ENCODE peak calls at places on chromosomes 6 and 20, in four cellular contexts. T is heart right ventricle, E is fibroblast of lung, L is upper lobe of right lung. P is an unnamed sample.

GRCh38 chr6:125193208-125193607 is 39.6 kb downstream of the TPD52L1 start:
- DNase-seq in E (no peak), L (no peak), T (no peak), P (no peak)

GRCh38 chr20:11851646-11852045 is 66.0 kb upstream of the BTBD3 start:
- DNase-seq in T (no peak), L (no peak), E (peak; percentile 19), P (no peak)

GRCh38 chr6:63882208-63882607 is 246.6 kb downstream of the PHF3 start:
- DNase-seq in T (no peak), E (no peak), L (no peak), P (no peak)

GRCh38 chr6:146047356-146047755 is 18.5 kb downstream of the GRM1 start:
- DNase-seq in L (no peak), T (no peak), E (no peak), P (peak; percentile 19)

GRCh38 chr20:62530643-62531032 is 54.8 kb upstream of the GATA5 start:
- DNase-seq in L (no peak), E (no peak), T (no peak), P (no peak)

GRCh38 chr20:32457476-32457986 is 99.4 kb downstream of the ASXL1 start:
- DNase-seq in T (peak; percentile 60), L (peak; percentile 78), E (peak; percentile 72), P (peak; percentile 83)

GRCh38 chr6:125307964-125308615 is 6.3 kb upstream of the HDDC2 start:
- DNase-seq in L (no peak), T (no peak), E (no peak), P (no peak)

GRCh38 chr20:41138527-41139226 is 1.3 kb downstream of the PLCG1 start:
- DNase-seq in E (no peak), L (peak; percentile 56), T (no peak), P (peak; percentile 43)

GRCh38 chr6:25387483-25387882 is 108.3 kb downstream of the CARMIL1 start:
- DNase-seq in T (no peak), L (no peak), E (no peak), P (no peak)

GRCh38 chr6:6546318-6547110 is 42.0 kb upstream of the LY86 start:
- DNase-seq in E (peak; percentile 37), L (peak; percentile 73), T (peak; percentile 58), P (no peak)

GRCh38 chr6:132300323-132300949 is 100.8 kb downstream of the MOXD1 start:
- DNase-seq in T (no peak), E (peak; percentile 50), L (no peak), P (peak; percentile 71)

GRCh38 chr20:47063808-47064207 is 169.2 kb downstream of the EYA2 start:
- DNase-seq in E (no peak), L (no peak), T (no peak), P (no peak)

GRCh38 chr20:64162239-64162621 is 2.0 kb upstream of the MYT1 start:
- DNase-seq in T (no peak), L (no peak), E (no peak), P (no peak)

GRCh38 chr6:167915139-167915538 is 82.3 kb upstream of the KIF25 start:
- DNase-seq in E (no peak), T (no peak), L (no peak), P (no peak)

GRCh38 chr6:162343902-162344226 is 383.7 kb downstream of the PRKN start:
- DNase-seq in E (peak; percentile 44), L (no peak), T (no peak), P (no peak)

GRCh38 chr20:56630506-56631317 is 1.6 kb downstream of the TFAP2C start:
- DNase-seq in L (no peak), T (peak; percentile 9), E (peak; percentile 48), P (no peak)

GRCh38 chr6:125818659-125819297 is 28.0 kb downstream of the NCOA7 start:
- DNase-seq in E (no peak), T (no peak), L (no peak), P (no peak)

GRCh38 chr20:37649017-37649416 is 44.8 kb upstream of the CTNNBL1 start:
- DNase-seq in E (no peak), L (no peak), T (no peak), P (no peak)

GRCh38 chr20:63124092-63124781 is 91.7 kb downstream of the YTHDF1 start:
- DNase-seq in L (peak; percentile 28), E (peak; percentile 47), T (peak; percentile 4), P (no peak)

GRCh38 chr6:156954781-156955180 is 177.6 kb downstream of the ARID1B start:
- DNase-seq in L (no peak), E (no peak), T (no peak), P (no peak)

GRCh38 chr20:910840-911770 is 5.0 kb downstream of the ANGPT4 start:
- DNase-seq in T (no peak), E (peak; percentile 19), L (no peak), P (no peak)

GRCh38 chr6:131368077-131368911 is 204.7 kb upstream of the ARG1 start:
- DNase-seq in E (peak; percentile 43), L (peak; percentile 67), T (peak; percentile 34), P (no peak)

GRCh38 chr20:62369508-62370114 is 2.5 kb upstream of the LAMA5 start:
- DNase-seq in T (peak; percentile 15), E (no peak), L (no peak), P (peak; percentile 64)

GRCh38 chr6:127641905-127642304 is 64.9 kb downstream of the C6orf58 start:
- DNase-seq in L (no peak), T (no peak), E (peak; percentile 25), P (peak; percentile 15)

GRCh38 chr6:109944448-109944847 is 33.7 kb upstream of the GPR6 start:
- DNase-seq in E (no peak), L (no peak), T (no peak), P (no peak)

GRCh38 chr6:68031054-68031453 is 604.0 kb upstream of the ADGRB3 start:
- DNase-seq in T (no peak), E (no peak), L (no peak), P (no peak)
- H3K4me3 ChIP-seq in T (no peak overlapping the region), E (no peak overlapping the region), L (no peak overlapping the region), P (no peak overlapping the region)

GRCh38 chr6:89117285-89118108 is at the start of gene SRSF12:
- DNase-seq in E (peak; percentile 57), T (peak; percentile 36), L (peak; percentile 78), P (peak; percentile 61)
- H3K36me3 ChIP-seq in E (no peaks in the 10 kb centered on the region), T (no peaks in the 10 kb centered on the region), L (no peaks in the 10 kb centered on the region), P (no peaks in the 10 kb centered on the region)

GRCh38 chr6:161031721-161032495 is 40.3 kb downstream of the MAP3K4 start:
- DNase-seq in E (peak; percentile 81), L (no peak), T (no peak), P (no peak)

GRCh38 chr6:161035981-161036263 is 44.4 kb downstream of the MAP3K4 start:
- DNase-seq in T (no peak), E (no peak), L (no peak), P (no peak)

GRCh38 chr6:161035182-161035980 is 43.8 kb downstream of the MAP3K4 start:
- DNase-seq in E (no peak), T (no peak), L (no peak), P (no peak)

GRCh38 chr6:161037873-161038228 is 46.3 kb downstream of the MAP3K4 start:
- DNase-seq in L (no peak), E (no peak), T (no peak), P (no peak)

GRCh38 chr6:161033667-161034066 is 42.1 kb downstream of the MAP3K4 start:
- DNase-seq in E (peak; percentile 49), L (no peak), T (no peak), P (no peak)
- H3K4me3 ChIP-seq in E (no peak overlapping the region), L (no peak overlapping the region), T (no peak overlapping the region), P (no peak overlapping the region)

GRCh38 chr6:28167068-28167467 is 25.4 kb downstream of the ZKSCAN8 start:
- DNase-seq in E (peak; percentile 94), T (no peak), L (no peak), P (no peak)
- H3K36me3 ChIP-seq in E (no peaks in the 10 kb centered on the region), T (no peaks in the 10 kb centered on the region), L (no peaks in the 10 kb centered on the region), P (no peaks in the 10 kb centered on the region)

DNA sequence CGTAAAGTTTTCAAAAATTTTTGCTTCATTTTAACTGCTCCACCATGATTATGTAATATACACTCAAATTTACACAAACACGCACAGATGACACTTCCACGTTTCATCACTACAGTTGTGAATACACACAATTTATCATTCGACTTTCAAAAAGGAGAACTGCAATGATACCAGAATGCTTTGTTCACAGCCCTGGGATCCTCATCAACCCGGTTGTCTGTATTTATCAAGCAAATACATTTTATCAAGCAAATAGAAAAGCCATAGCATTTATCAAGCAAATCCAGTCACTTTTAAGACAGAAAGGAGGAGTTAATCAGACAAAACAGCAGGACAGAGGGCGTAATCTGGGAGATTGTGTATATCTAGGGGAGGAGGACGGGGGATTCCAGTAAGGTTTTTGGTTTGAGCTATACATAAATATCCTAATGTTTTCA is 20.3 kb upstream of the ABT1 start:
- DNase-seq in E (no peak), L (no peak), T (no peak), P (no peak)
- H3K4me3 ChIP-seq in E (peak overlapping the region; percentile 59), L (peak overlapping the region; percentile 21), T (peak overlapping the region; percentile 25), P (no peak overlapping the region)

DNA sequence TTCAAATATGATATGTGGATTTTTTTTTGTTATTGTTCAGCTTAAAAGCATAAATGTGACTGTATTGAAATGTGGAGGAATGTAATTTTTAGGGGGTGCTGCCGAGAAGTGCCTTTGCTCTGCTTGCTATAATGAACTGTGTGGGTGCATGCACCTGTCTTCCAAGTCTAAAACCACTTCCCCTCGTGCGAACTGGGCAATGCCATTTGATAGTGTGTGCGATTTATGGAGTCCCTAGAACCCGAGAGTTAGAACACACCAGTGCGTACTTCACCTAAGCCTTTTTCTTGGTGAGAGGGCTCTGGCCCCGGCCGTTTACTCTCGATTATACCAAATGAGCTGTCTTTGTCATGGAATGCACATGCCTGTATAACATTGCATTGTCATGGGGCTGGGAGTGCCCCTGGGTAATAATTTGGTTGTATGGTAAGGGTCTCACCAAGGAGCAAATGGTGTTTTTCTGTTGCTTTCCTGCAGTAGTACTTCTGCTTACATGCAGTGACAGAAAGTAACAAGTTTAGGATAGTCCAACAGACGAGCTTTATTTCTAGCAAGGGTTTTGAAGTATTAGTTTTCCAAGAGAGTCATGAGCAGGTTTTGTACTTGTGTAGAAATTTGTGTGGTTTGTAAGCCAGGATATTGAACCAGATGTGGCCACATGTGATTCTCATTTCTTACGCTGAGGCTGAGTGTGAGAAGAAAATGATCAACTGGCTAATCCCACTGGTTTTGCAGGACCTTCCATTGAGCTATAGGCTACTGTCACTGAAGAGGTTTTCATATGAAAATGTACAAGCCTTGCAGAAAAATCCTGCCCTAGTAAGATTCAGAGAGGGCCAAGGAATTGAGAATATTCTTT is 172.4 kb downstream of the DTNBP1 start:
- DNase-seq in T (no peak), L (no peak), E (no peak), P (no peak)
- H3K36me3 ChIP-seq in T (no peaks in the 10 kb centered on the region), L (peaks cover 18% of the 10 kb centered on the region), E (peaks cover 2% of the 10 kb centered on the region), P (no peaks in the 10 kb centered on the region)

GRCh38 chr20:9024596-9024995 is 44.3 kb upstream of the PLCB4 start:
- DNase-seq in T (no peak), L (no peak), E (no peak), P (no peak)

GRCh38 chr20:9021699-9022098 is 47.2 kb upstream of the PLCB4 start:
- DNase-seq in E (peak; percentile 21), T (no peak), L (no peak), P (no peak)

GRCh38 chr20:9021216-9021615 is 47.7 kb upstream of the PLCB4 start:
- DNase-seq in E (no peak), T (no peak), L (no peak), P (no peak)

GRCh38 chr20:9019833-9020232 is 49.1 kb upstream of the PLCB4 start:
- DNase-seq in E (no peak), L (no peak), T (no peak), P (no peak)

DNA sequence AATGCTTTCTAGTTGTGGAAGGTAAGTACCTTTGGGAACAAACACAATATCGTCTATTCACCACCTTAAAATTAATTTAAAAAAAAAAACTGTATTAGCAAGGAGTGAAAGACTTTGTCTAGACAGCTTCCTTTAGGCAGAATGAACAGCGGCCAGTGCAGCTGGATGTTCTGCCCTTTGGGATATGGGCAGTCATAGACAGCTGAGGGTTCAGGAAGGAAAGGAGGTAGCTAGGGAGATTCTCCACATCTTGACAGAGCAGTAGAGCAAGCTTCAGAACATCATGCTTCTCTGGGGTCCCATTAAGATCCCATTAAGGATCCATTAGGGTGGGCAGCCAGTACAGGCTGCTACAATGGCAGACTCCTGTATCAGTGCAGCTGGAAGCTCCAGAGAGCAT is 46.5 kb upstream of the PLCB4 start:
- DNase-seq in L (no peak), T (no peak), E (no peak), P (no peak)
- H3K4me3 ChIP-seq in L (no peak overlapping the region), T (no peak overlapping the region), E (no peak overlapping the region), P (no peak overlapping the region)

P was measured in SJCRH30.